ENCODE peak calls at places on chromosomes 5 and 9, in five cellular contexts. G is heart left ventricle, H is mesothelial cell of epicardium, Y is midbrain, T is ecto neural progenitor cell. S is an unnamed sample.

GRCh38 chr5:1983401-1983800 is 100.7 kb upstream of the IRX4 start:
- DNase-seq in G (no peak), H (no peak), Y (no peak), T (peak), S (no peak)

GRCh38 chr5:166276006-166276405 is 2015.4 kb upstream of the WWC1 start:
- DNase-seq in G (no peak), H (no peak), Y (no peak), T (no peak), S (no peak)

GRCh38 chr9:109908459-109909390 is 128.7 kb downstream of the PALM2AKAP2 start:
- DNase-seq in G (no peak), H (no peak), Y (no peak), T (no peak), S (no peak)

GRCh38 chr5:71891856-71892255 is 172.8 kb downstream of the CARTPT start:
- DNase-seq in G (peak), H (no peak), Y (no peak), T (no peak), S (peak)

GRCh38 chr9:133375116-133375723 is 640 bp downstream of the SURF4 start:
- DNase-seq in G (no peak), H (peak), Y (no peak), T (no peak), S (peak)

GRCh38 chr5:77777281-77777892 is 1.2 kb upstream of the TBCA start:
- DNase-seq in G (no peak), H (no peak), Y (no peak), T (no peak), S (peak)

GRCh38 chr5:555058-555623 is 30.9 kb upstream of the SLC9A3 start:
- DNase-seq in G (no peak), H (no peak), Y (no peak), T (no peak), S (no peak)

GRCh38 chr5:152264656-152265055 is 140.4 kb downstream of the NMUR2 start:
- DNase-seq in G (no peak), H (no peak), Y (no peak), T (no peak), S (no peak)

GRCh38 chr5:109407913-109408312 is 1.9 kb downstream of the PJA2 start:
- DNase-seq in G (no peak), H (no peak), Y (no peak), T (no peak), S (no peak)

GRCh38 chr9:95008151-95008771 is 281.8 kb downstream of the AOPEP start:
- DNase-seq in G (no peak), H (no peak), Y (no peak), T (no peak), S (peak)

GRCh38 chr9:73680831-73681230 is 529.2 kb downstream of the ANXA1 start:
- DNase-seq in G (no peak), H (no peak), Y (no peak), T (no peak), S (no peak)

GRCh38 chr9:114696814-114697544 is 15.0 kb upstream of the TEX48 start:
- DNase-seq in G (no peak), H (no peak), Y (no peak), T (no peak), S (no peak)

GRCh38 chr5:140565024-140565779 is 574 bp downstream of the SLC35A4 start:
- DNase-seq in G (no peak), H (no peak), Y (no peak), T (no peak), S (no peak)

GRCh38 chr5:120919017-120919416 is 454.9 kb downstream of the PRR16 start:
- DNase-seq in G (no peak), H (no peak), Y (no peak), T (no peak), S (no peak)

GRCh38 chr5:173010021-173010420 is 26.4 kb downstream of the ATP6V0E1 start:
- DNase-seq in G (no peak), H (no peak), Y (no peak), T (no peak), S (no peak)

GRCh38 chr9:36154213-36154952 is 14.8 kb upstream of the CCIN start:
- DNase-seq in G (peak), H (peak), Y (peak), T (no peak), S (no peak)

GRCh38 chr5:53464722-53465121 is 15.7 kb upstream of the FST start:
- DNase-seq in G (no peak), H (no peak), Y (no peak), T (no peak), S (no peak)

GRCh38 chr5:90871356-90871755 is 312.8 kb downstream of the ADGRV1 start:
- DNase-seq in G (no peak), H (no peak), Y (no peak), T (no peak), S (no peak)

GRCh38 chr9:120932086-120932818 is 5.7 kb upstream of the TRAF1 start:
- DNase-seq in G (no peak), H (peak), Y (no peak), T (no peak), S (no peak)

GRCh38 chr5:135934939-135935338 is 19.8 kb downstream of the LECT2 start:
- DNase-seq in G (no peak), H (no peak), Y (no peak), T (no peak), S (no peak)

GRCh38 chr9:76891874-76892273 is 14.0 kb downstream of the PRUNE2 start:
- DNase-seq in G (no peak), H (no peak), Y (no peak), T (no peak), S (no peak)

GRCh38 chr5:9785751-9786150 is 155.6 kb upstream of the TAS2R1 start:
- DNase-seq in G (no peak), H (no peak), Y (no peak), T (no peak), S (no peak)

GRCh38 chr9:88090151-88090581 is 48.1 kb downstream of the SPATA31C2 start:
- DNase-seq in G (peak), H (no peak), Y (no peak), T (no peak), S (peak)

GRCh38 chr9:105054488-105054887 is 126.5 kb upstream of the ABCA1 start:
- DNase-seq in G (no peak), H (no peak), Y (no peak), T (no peak), S (no peak)

GRCh38 chr9:90065851-90066250 is 461.0 kb downstream of the GADD45G start:
- DNase-seq in G (no peak), H (no peak), Y (no peak), T (no peak), S (no peak)

GRCh38 chr5:15515229-15515628 is 15.2 kb downstream of the FBXL7 start:
- DNase-seq in G (no peak), H (no peak), Y (peak), T (no peak), S (no peak)

GRCh38 chr5:40784916-40785315 is 13.3 kb downstream of the PRKAA1 start:
- DNase-seq in G (no peak), H (no peak), Y (no peak), T (no peak), S (no peak)

GRCh38 chr5:112238473-112238872 is 180.6 kb downstream of the EPB41L4A start:
- DNase-seq in G (no peak), H (no peak), Y (no peak), T (no peak), S (no peak)

GRCh38 chr5:167057665-167058064 is 1233.8 kb upstream of the WWC1 start:
- DNase-seq in G (no peak), H (no peak), Y (no peak), T (no peak), S (no peak)

GRCh38 chr5:373710-374602 is 52.4 kb downstream of the AHRR start:
- DNase-seq in G (no peak), H (peak), Y (peak), T (peak), S (peak)

GRCh38 chr9:9752722-9753121 is 860.1 kb downstream of the PTPRD start:
- DNase-seq in G (no peak), H (no peak), Y (no peak), T (no peak), S (no peak)

GRCh38 chr5:134845335-134845851 is 375 bp upstream of the C5orf24 start:
- DNase-seq in G (no peak), H (no peak), Y (no peak), T (no peak), S (no peak)

GRCh38 chr5:174141398-174141797 is 95.9 kb downstream of the NSG2 start:
- DNase-seq in G (no peak), H (no peak), Y (no peak), T (no peak), S (no peak)

GRCh38 chr5:57174850-57175525 is 1.1 kb downstream of the GPBP1 start:
- DNase-seq in G (no peak), H (no peak), Y (peak), T (no peak), S (no peak)

S was measured in Caco-2.